ENCODE peak calls at places on chromosomes 1 and 21, in eight cellular contexts. O is retinal pigment epithelial cell, Y is AG04449, P is HCT116, H is AG10803, V is body of pancreas, R is Caco-2, C is WTC11. M is an unnamed sample.

GRCh38 chr1:205518616-205519540 is 14.4 kb downstream of the CDK18 start:
- DNase-seq in O (no peak), Y (no peak), P (no peak), H (no peak), V (peak; percentile 50), R (no peak), C (no peak), M (no peak)

GRCh38 chr1:58573138-58573537 is 3.9 kb downstream of the TACSTD2 start:
- DNase-seq in O (no peak), Y (no peak), P (no peak), H (no peak), V (no peak), R (no peak), C (no peak), M (no peak)

GRCh38 chr1:18531503-18531845 is 50.7 kb downstream of the KLHDC7A start:
- DNase-seq in O (no peak), Y (no peak), P (no peak), H (no peak), V (no peak), R (no peak), C (no peak), M (no peak)

GRCh38 chr1:165485716-165486115 is 40.8 kb upstream of the RXRG start:
- DNase-seq in O (no peak), Y (no peak), P (no peak), H (no peak), V (no peak), R (no peak), C (no peak), M (no peak)

GRCh38 chr1:98429851-98430496 is 231.5 kb upstream of the SNX7 start:
- DNase-seq in O (no peak), Y (no peak), P (no peak), H (no peak), V (peak; percentile 47), R (peak; percentile 2), C (no peak), M (no peak)

GRCh38 chr1:241600496-241600901 is 39.7 kb downstream of the CHML start:
- DNase-seq in O (no peak), Y (no peak), P (no peak), H (peak; percentile 79), V (no peak), R (no peak), C (no peak), M (no peak)

GRCh38 chr1:185096531-185096930 is 51.2 kb downstream of the RNF2 start:
- DNase-seq in O (no peak), Y (no peak), P (no peak), H (no peak), V (no peak), R (no peak), C (no peak), M (no peak)

GRCh38 chr1:227785812-227786608 is 29.5 kb upstream of the PRSS38 start:
- DNase-seq in O (no peak), Y (no peak), P (no peak), H (no peak), V (peak; percentile 36), R (no peak), C (no peak), M (no peak)

GRCh38 chr1:86695400-86695799 is 9.0 kb upstream of the SH3GLB1 start:
- DNase-seq in O (no peak), Y (no peak), P (no peak), H (no peak), V (no peak), R (no peak), C (no peak), M (no peak)

GRCh38 chr21:25385912-25386474 is 221.3 kb downstream of the MRPL39 start:
- DNase-seq in O (peak; percentile 28), Y (no peak), P (peak; percentile 23), H (peak; percentile 71), V (peak; percentile 79), R (peak; percentile 64), C (peak; percentile 49), M (peak; percentile 37)

GRCh38 chr1:212606042-212606733 is 2.4 kb upstream of the ATF3 start:
- DNase-seq in O (no peak), Y (no peak), P (no peak), H (no peak), V (no peak), R (no peak), C (no peak), M (no peak)

GRCh38 chr1:35587736-35588135 is 14.6 kb downstream of the TFAP2E start:
- DNase-seq in O (no peak), Y (no peak), P (no peak), H (no peak), V (no peak), R (no peak), C (no peak), M (no peak)

GRCh38 chr1:175810305-175810704 is 66.9 kb upstream of the TNR start:
- DNase-seq in O (no peak), Y (no peak), P (no peak), H (no peak), V (no peak), R (no peak), C (no peak), M (no peak)

GRCh38 chr1:203305809-203306088 is 430 bp downstream of the BTG2 start:
- DNase-seq in O (no peak), Y (no peak), P (no peak), H (no peak), V (no peak), R (no peak), C (no peak), M (no peak)

GRCh38 chr1:91374086-91374485 is 30.6 kb downstream of the HFM1 start:
- DNase-seq in O (peak; percentile 56), Y (no peak), P (no peak), H (no peak), V (no peak), R (no peak), C (no peak), M (no peak)

GRCh38 chr1:204377800-204378608 is 18.3 kb upstream of the PLEKHA6 start:
- DNase-seq in O (no peak), Y (no peak), P (no peak), H (no peak), V (peak; percentile 52), R (peak; percentile 66), C (peak; percentile 72), M (no peak)

GRCh38 chr1:56028879-56029278 is 550.5 kb downstream of the PLPP3 start:
- DNase-seq in O (no peak), Y (no peak), P (no peak), H (no peak), V (no peak), R (no peak), C (no peak), M (no peak)

GRCh38 chr1:97091263-97091662 is 369.7 kb downstream of the PTBP2 start:
- DNase-seq in O (no peak), Y (no peak), P (no peak), H (no peak), V (no peak), R (no peak), C (no peak), M (no peak)

DNA sequence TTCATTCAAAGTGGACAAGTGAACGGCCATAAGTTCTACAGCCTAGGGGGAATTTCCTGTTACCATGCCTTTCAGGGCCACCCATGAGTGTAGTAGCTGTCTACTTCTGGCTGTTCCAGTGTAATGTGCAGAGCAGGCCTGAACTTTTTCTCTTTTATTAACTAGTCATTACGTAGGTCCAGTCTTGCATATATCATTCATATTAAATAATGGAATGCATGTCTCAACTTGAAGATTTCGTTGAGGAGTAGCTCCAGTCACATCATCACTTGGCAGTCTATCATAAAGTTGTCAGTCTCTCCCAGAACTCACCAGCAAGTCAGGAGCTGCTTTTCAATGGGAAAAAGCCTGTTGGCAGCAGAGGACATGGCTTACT is 12.0 kb upstream of the GIPC2 start:
- DNase-seq in O (no peak), Y (no peak), P (no peak), H (no peak), V (no peak), R (no peak), C (no peak), M (no peak)
- TF ChIP-seq CTCF in O (no peak), Y (no peak), P (no peak), H (no peak), V (no peak), R (no peak), C (no peak), M (no peak)

GRCh38 chr1:47754221-47754620 is 243.0 kb downstream of the TRABD2B start:
- DNase-seq in O (no peak), Y (no peak), P (no peak), H (no peak), V (no peak), R (no peak), C (no peak), M (no peak)

GRCh38 chr1:47756006-47756405 is 241.2 kb downstream of the TRABD2B start:
- DNase-seq in O (no peak), Y (no peak), P (no peak), H (no peak), V (no peak), R (no peak), C (no peak), M (no peak)

GRCh38 chr1:47756411-47756810 is 240.8 kb downstream of the TRABD2B start:
- DNase-seq in O (no peak), Y (no peak), P (no peak), H (no peak), V (no peak), R (no peak), C (no peak), M (no peak)

GRCh38 chr1:47753808-47754207 is 243.4 kb downstream of the TRABD2B start:
- DNase-seq in O (no peak), Y (no peak), P (no peak), H (no peak), V (no peak), R (no peak), C (no peak), M (no peak)

GRCh38 chr1:47755368-47755990 is 241.7 kb downstream of the TRABD2B start:
- DNase-seq in O (no peak), Y (no peak), P (peak; percentile 28), H (no peak), V (no peak), R (peak; percentile 71), C (peak; percentile 87), M (no peak)
- TF ChIP-seq CTCF in O (peak; percentile 52), Y (peak; percentile 21), P (peak; percentile 23), H (peak; percentile 27), V (peak; percentile 46), R (peak; percentile 63), C (peak; percentile 78), M (peak; percentile 37)

GRCh38 chr1:51569284-51570062 is 47.4 kb upstream of the OSBPL9 start:
- DNase-seq in O (peak; percentile 91), Y (peak; percentile 36), P (peak; percentile 82), H (peak; percentile 58), V (peak; percentile 61), R (peak; percentile 65), C (no peak), M (no peak)
- TF ChIP-seq CTCF in O (peak; percentile 23), Y (no peak), P (peak; percentile 39), H (peak; percentile 33), V (no peak), R (peak; percentile 7), C (no peak), M (peak; percentile 16)

DNA sequence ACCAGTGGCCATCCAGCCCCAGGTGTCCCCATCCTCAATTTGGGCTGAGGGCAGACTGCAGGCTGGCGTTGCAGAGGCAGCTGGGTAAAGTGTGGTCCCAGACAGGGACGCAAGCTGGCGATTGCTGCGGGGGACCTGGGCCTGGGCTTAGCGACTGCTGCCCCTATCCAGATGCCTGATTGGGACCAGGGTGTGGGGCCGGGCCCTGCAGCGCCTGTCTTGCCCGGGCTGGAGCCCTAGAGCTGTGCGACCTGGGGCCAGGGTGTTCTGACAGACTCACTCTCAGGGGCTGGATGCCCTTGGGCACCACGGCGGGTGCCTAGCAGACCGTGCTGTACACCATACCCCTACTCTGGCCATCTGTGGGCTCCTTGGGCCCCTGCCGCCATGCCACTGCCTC is 16.2 kb upstream of the FAAP20 start:
- DNase-seq in O (no peak), Y (no peak), P (no peak), H (no peak), V (no peak), R (no peak), C (no peak), M (no peak)
- TF ChIP-seq CTCF in O (no peak), Y (no peak), P (no peak), H (no peak), V (no peak), R (no peak), C (no peak), M (no peak)